ENCODE peak calls at places on chromosomes 5 and 9, in ten cellular contexts. One of them, this sample, is unnamed.

GRCh38 chr5:145587308-145588071 is 247.7 kb downstream of the PRELID2 start:
- DNase-seq in CD4-positive, alpha-beta T cell: no peak
- DNase-seq in GM04504: peak; percentile 55
- DNase-seq in DND-41: no peak
- DNase-seq in GM06990: no peak
- DNase-seq in iris pigment epithelial cell: peak; percentile 97
- DNase-seq in gastrocnemius medialis: no peak
- DNase-seq in HEK293T: no peak
- DNase-seq in glutamatergic neuron: no peak
- DNase-seq in posterior cingulate gyrus: no peak
- DNase-seq in this sample: no peak

GRCh38 chr9:133507246-133507965 is 17.4 kb downstream of the MYMK start:
- DNase-seq in GM04504: no peak
- DNase-seq in DND-41: no peak
- DNase-seq in posterior cingulate gyrus: no peak
- DNase-seq in GM06990: no peak
- DNase-seq in HEK293T: no peak
- DNase-seq in CD4-positive, alpha-beta T cell: no peak
- DNase-seq in iris pigment epithelial cell: no peak
- DNase-seq in gastrocnemius medialis: no peak
- DNase-seq in glutamatergic neuron: no peak
- DNase-seq in this sample: no peak

GRCh38 chr5:122076669-122077450 is 1.2 kb downstream of the LOX start:
- DNase-seq in DND-41: no peak
- DNase-seq in HEK293T: peak; percentile 76
- DNase-seq in iris pigment epithelial cell: peak; percentile 81
- DNase-seq in posterior cingulate gyrus: peak; percentile 71
- DNase-seq in glutamatergic neuron: peak; percentile 89
- DNase-seq in GM04504: peak; percentile 54
- DNase-seq in CD4-positive, alpha-beta T cell: no peak
- DNase-seq in GM06990: peak; percentile 24
- DNase-seq in gastrocnemius medialis: peak; percentile 34
- DNase-seq in this sample: peak; percentile 94

GRCh38 chr5:78112931-78113330 is 181.6 kb downstream of the AP3B1 start:
- DNase-seq in posterior cingulate gyrus: no peak
- DNase-seq in DND-41: no peak
- DNase-seq in HEK293T: no peak
- DNase-seq in GM04504: no peak
- DNase-seq in GM06990: no peak
- DNase-seq in CD4-positive, alpha-beta T cell: no peak
- DNase-seq in gastrocnemius medialis: no peak
- DNase-seq in glutamatergic neuron: peak; percentile 47
- DNase-seq in iris pigment epithelial cell: no peak
- DNase-seq in this sample: no peak

GRCh38 chr5:108642170-108642906 is 105.4 kb upstream of the FER start:
- DNase-seq in HEK293T: peak; percentile 81
- DNase-seq in glutamatergic neuron: peak; percentile 68
- DNase-seq in iris pigment epithelial cell: peak; percentile 75
- DNase-seq in gastrocnemius medialis: peak; percentile 27
- DNase-seq in DND-41: peak; percentile 68
- DNase-seq in posterior cingulate gyrus: peak; percentile 60
- DNase-seq in CD4-positive, alpha-beta T cell: peak; percentile 29
- DNase-seq in GM04504: peak; percentile 44
- DNase-seq in GM06990: peak; percentile 43
- DNase-seq in this sample: peak; percentile 72

GRCh38 chr9:122281368-122281767 is 16.7 kb downstream of the MRRF start:
- DNase-seq in HEK293T: no peak
- DNase-seq in gastrocnemius medialis: no peak
- DNase-seq in CD4-positive, alpha-beta T cell: no peak
- DNase-seq in glutamatergic neuron: no peak
- DNase-seq in GM04504: no peak
- DNase-seq in GM06990: no peak
- DNase-seq in iris pigment epithelial cell: no peak
- DNase-seq in DND-41: no peak
- DNase-seq in posterior cingulate gyrus: no peak
- DNase-seq in this sample: no peak

GRCh38 chr5:167570431-167570830 is 721.0 kb upstream of the WWC1 start:
- DNase-seq in gastrocnemius medialis: no peak
- DNase-seq in GM06990: no peak
- DNase-seq in GM04504: no peak
- DNase-seq in posterior cingulate gyrus: no peak
- DNase-seq in iris pigment epithelial cell: no peak
- DNase-seq in DND-41: no peak
- DNase-seq in glutamatergic neuron: no peak
- DNase-seq in HEK293T: no peak
- DNase-seq in CD4-positive, alpha-beta T cell: no peak
- DNase-seq in this sample: no peak

GRCh38 chr9:96738147-96739027 is 39.5 kb downstream of the ZNF510 start:
- DNase-seq in posterior cingulate gyrus: no peak
- DNase-seq in gastrocnemius medialis: no peak
- DNase-seq in GM06990: no peak
- DNase-seq in iris pigment epithelial cell: no peak
- DNase-seq in GM04504: no peak
- DNase-seq in CD4-positive, alpha-beta T cell: no peak
- DNase-seq in glutamatergic neuron: no peak
- DNase-seq in DND-41: no peak
- DNase-seq in HEK293T: no peak
- DNase-seq in this sample: no peak

GRCh38 chr9:97560851-97561250 is 59.4 kb downstream of the TMOD1 start:
- DNase-seq in CD4-positive, alpha-beta T cell: no peak
- DNase-seq in GM04504: no peak
- DNase-seq in HEK293T: no peak
- DNase-seq in GM06990: no peak
- DNase-seq in posterior cingulate gyrus: no peak
- DNase-seq in iris pigment epithelial cell: no peak
- DNase-seq in DND-41: no peak
- DNase-seq in gastrocnemius medialis: peak; percentile 12
- DNase-seq in glutamatergic neuron: no peak
- DNase-seq in this sample: no peak

GRCh38 chr9:38689678-38690077 is 30.3 kb downstream of the FAM240B start:
- DNase-seq in iris pigment epithelial cell: peak; percentile 18
- DNase-seq in gastrocnemius medialis: no peak
- DNase-seq in glutamatergic neuron: peak; percentile 58
- DNase-seq in GM06990: no peak
- DNase-seq in GM04504: no peak
- DNase-seq in CD4-positive, alpha-beta T cell: no peak
- DNase-seq in HEK293T: no peak
- DNase-seq in DND-41: no peak
- DNase-seq in posterior cingulate gyrus: peak; percentile 56
- DNase-seq in this sample: peak; percentile 42

GRCh38 chr9:16752615-16753014 is 117.9 kb downstream of the BNC2 start:
- DNase-seq in gastrocnemius medialis: no peak
- DNase-seq in DND-41: no peak
- DNase-seq in CD4-positive, alpha-beta T cell: no peak
- DNase-seq in posterior cingulate gyrus: no peak
- DNase-seq in GM06990: no peak
- DNase-seq in iris pigment epithelial cell: no peak
- DNase-seq in glutamatergic neuron: no peak
- DNase-seq in HEK293T: no peak
- DNase-seq in GM04504: no peak
- DNase-seq in this sample: no peak

GRCh38 chr9:80504525-80505235 is 932.9 kb downstream of the TLE4 start:
- DNase-seq in HEK293T: no peak
- DNase-seq in CD4-positive, alpha-beta T cell: no peak
- DNase-seq in glutamatergic neuron: no peak
- DNase-seq in GM04504: no peak
- DNase-seq in GM06990: no peak
- DNase-seq in gastrocnemius medialis: no peak
- DNase-seq in iris pigment epithelial cell: peak; percentile 76
- DNase-seq in DND-41: no peak
- DNase-seq in posterior cingulate gyrus: no peak
- DNase-seq in this sample: no peak

GRCh38 chr9:136848393-136849037 is 694 bp upstream of the PHPT1 start:
- DNase-seq in glutamatergic neuron: peak; percentile 73
- DNase-seq in gastrocnemius medialis: no peak
- DNase-seq in iris pigment epithelial cell: peak; percentile 45
- DNase-seq in DND-41: no peak
- DNase-seq in GM06990: no peak
- DNase-seq in posterior cingulate gyrus: no peak
- DNase-seq in GM04504: no peak
- DNase-seq in CD4-positive, alpha-beta T cell: no peak
- DNase-seq in HEK293T: peak; percentile 68
- DNase-seq in this sample: peak; percentile 60

GRCh38 chr5:111853748-111854147 is 96.8 kb upstream of the NREP start:
- DNase-seq in GM04504: no peak
- DNase-seq in posterior cingulate gyrus: no peak
- DNase-seq in gastrocnemius medialis: no peak
- DNase-seq in HEK293T: no peak
- DNase-seq in glutamatergic neuron: no peak
- DNase-seq in iris pigment epithelial cell: no peak
- DNase-seq in DND-41: peak; percentile 72
- DNase-seq in CD4-positive, alpha-beta T cell: no peak
- DNase-seq in GM06990: no peak
- DNase-seq in this sample: no peak